ENCODE peak calls at places on chromosomes 7 and 10, in ten cellular contexts. R is A549, I is GM12865, M is HFF-Myc, K is cardiac fibroblast, A is astrocyte, W is fibroblast of lung, U is right lobe of liver, Q is right cardiac atrium, E is neuronal stem cell. B is an unnamed sample.

GRCh38 chr10:94878649-94879048 is 59.8 kb upstream of the CYP2C9 start:
- DNase-seq in R (no peak), I (no peak), M (no peak), K (no peak), A (no peak), W (no peak), U (no peak), Q (no peak), E (no peak), B (no peak)

GRCh38 chr7:104979167-104979841 is 34.7 kb upstream of the KMT2E start:
- DNase-seq in R (no peak), I (no peak), M (no peak), K (peak), A (peak), W (peak), U (no peak), Q (peak), E (peak), B (peak)

GRCh38 chr7:123615344-123615743 is 13.7 kb downstream of the ASB15 start:
- DNase-seq in R (no peak), I (no peak), M (no peak), K (peak), A (peak), W (peak), U (no peak), Q (no peak), E (no peak), B (no peak)

GRCh38 chr7:30247546-30248386 is 36.6 kb upstream of the ZNRF2 start:
- DNase-seq in R (no peak), I (no peak), M (no peak), K (no peak), A (no peak), W (no peak), U (no peak), Q (no peak), E (no peak), B (peak)

GRCh38 chr10:113454341-113455061 is 98.4 kb upstream of the HABP2 start:
- DNase-seq in R (peak), I (peak), M (no peak), K (peak), A (no peak), W (peak), U (peak), Q (peak), E (peak), B (peak)

GRCh38 chr7:76302299-76303056 is at the start of gene HSPB1:
- DNase-seq in R (peak), I (peak), M (no peak), K (peak), A (peak), W (peak), U (peak), Q (peak), E (peak), B (peak)

GRCh38 chr10:116602648-116603400 is 12.1 kb downstream of the PNLIPRP1 start:
- DNase-seq in R (no peak), I (no peak), M (no peak), K (no peak), A (no peak), W (no peak), U (no peak), Q (no peak), E (no peak), B (no peak)

GRCh38 chr7:40571796-40572195 is 437.0 kb downstream of the SUGCT start:
- DNase-seq in R (no peak), I (no peak), M (peak), K (peak), A (peak), W (peak), U (no peak), Q (no peak), E (no peak), B (no peak)

GRCh38 chr10:110372656-110373055 is 67.9 kb upstream of the SMNDC1 start:
- DNase-seq in R (peak), I (no peak), M (no peak), K (peak), A (peak), W (no peak), U (no peak), Q (no peak), E (no peak), B (no peak)

GRCh38 chr10:86413046-86413728 is 46.6 kb upstream of the GRID1 start:
- DNase-seq in R (no peak), I (peak), M (no peak), K (peak), A (peak), W (peak), U (no peak), Q (no peak), E (no peak), B (no peak)

GRCh38 chr10:122021421-122021820 is 32.5 kb downstream of the TACC2 start:
- DNase-seq in R (no peak), I (no peak), M (peak), K (no peak), A (no peak), W (peak), U (no peak), Q (no peak), E (no peak), B (no peak)

GRCh38 chr10:25015927-25016348 is at the start of gene ENKUR:
- DNase-seq in R (peak), I (peak), M (peak), K (peak), A (peak), W (peak), U (peak), Q (peak), E (peak), B (peak)

GRCh38 chr7:1966631-1967200 is 266.0 kb downstream of the MAD1L1 start:
- DNase-seq in R (no peak), I (no peak), M (no peak), K (no peak), A (no peak), W (no peak), U (no peak), Q (no peak), E (no peak), B (no peak)

GRCh38 chr7:77461246-77461645 is 45.1 kb upstream of the GSAP start:
- DNase-seq in R (no peak), I (no peak), M (no peak), K (no peak), A (no peak), W (no peak), U (no peak), Q (no peak), E (no peak), B (no peak)

GRCh38 chr10:13056461-13057077 is 43.4 kb upstream of the OPTN start:
- DNase-seq in R (peak), I (no peak), M (no peak), K (peak), A (no peak), W (peak), U (no peak), Q (no peak), E (no peak), B (no peak)

GRCh38 chr7:52254396-52255025 is 780.9 kb upstream of the POM121L12 start:
- DNase-seq in R (no peak), I (no peak), M (no peak), K (no peak), A (no peak), W (no peak), U (no peak), Q (no peak), E (no peak), B (peak)

GRCh38 chr7:151073990-151074389 is 6.6 kb downstream of the FASTK start:
- DNase-seq in R (no peak), I (no peak), M (no peak), K (no peak), A (no peak), W (no peak), U (no peak), Q (no peak), E (no peak), B (no peak)

GRCh38 chr10:129870042-129870757 is 93.9 kb downstream of the EBF3 start:
- DNase-seq in R (no peak), I (no peak), M (no peak), K (no peak), A (no peak), W (no peak), U (no peak), Q (no peak), E (no peak), B (no peak)

GRCh38 chr7:141333459-141333858 is 217.8 kb upstream of the AGK start:
- DNase-seq in R (no peak), I (no peak), M (no peak), K (no peak), A (no peak), W (no peak), U (no peak), Q (no peak), E (peak), B (peak)

GRCh38 chr10:124332426-124332825 is 86.3 kb downstream of the OAT start:
- DNase-seq in R (no peak), I (no peak), M (no peak), K (peak), A (peak), W (no peak), U (no peak), Q (no peak), E (no peak), B (no peak)

GRCh38 chr7:80309971-80310549 is 175.4 kb downstream of the GNAI1 start:
- DNase-seq in R (no peak), I (no peak), M (no peak), K (no peak), A (peak), W (no peak), U (no peak), Q (no peak), E (no peak), B (no peak)

GRCh38 chr7:95476072-95476845 is 9.5 kb upstream of the ASB4 start:
- DNase-seq in R (no peak), I (no peak), M (no peak), K (peak), A (no peak), W (peak), U (no peak), Q (no peak), E (no peak), B (no peak)

GRCh38 chr10:132841254-132841975 is 55.5 kb upstream of the NKX6-2 start:
- DNase-seq in R (no peak), I (no peak), M (no peak), K (no peak), A (no peak), W (no peak), U (no peak), Q (no peak), E (no peak), B (no peak)

GRCh38 chr7:55365103-55365679 is at the start of gene LANCL2:
- DNase-seq in R (peak), I (no peak), M (no peak), K (peak), A (peak), W (peak), U (peak), Q (peak), E (peak), B (peak)

GRCh38 chr7:101545441-101546190 is 83.5 kb downstream of the MYL10 start:
- DNase-seq in R (no peak), I (no peak), M (no peak), K (no peak), A (no peak), W (no peak), U (no peak), Q (no peak), E (no peak), B (no peak)

GRCh38 chr7:36884863-36885262 is 160.6 kb upstream of the AOAH start:
- DNase-seq in R (no peak), I (no peak), M (no peak), K (no peak), A (no peak), W (no peak), U (no peak), Q (no peak), E (no peak), B (no peak)

GRCh38 chr7:522071-522937 is 2.7 kb upstream of the PDGFA start:
- DNase-seq in R (no peak), I (peak), M (no peak), K (peak), A (peak), W (peak), U (peak), Q (peak), E (no peak), B (peak)

GRCh38 chr7:103445228-103446020 is 583 bp downstream of the SLC26A5 start:
- DNase-seq in R (no peak), I (no peak), M (no peak), K (peak), A (no peak), W (peak), U (no peak), Q (no peak), E (peak), B (peak)

GRCh38 chr7:80311313-80311712 is 176.7 kb downstream of the GNAI1 start:
- DNase-seq in R (no peak), I (no peak), M (no peak), K (no peak), A (no peak), W (no peak), U (no peak), Q (no peak), E (no peak), B (no peak)

GRCh38 chr7:149883452-149883861 is 9.7 kb downstream of the ATP6V0E2 start:
- DNase-seq in R (peak), I (peak), M (no peak), K (peak), A (no peak), W (peak), U (peak), Q (peak), E (peak), B (peak)

GRCh38 chr10:132562177-132562915 is 24.8 kb downstream of the INPP5A start:
- DNase-seq in R (no peak), I (no peak), M (no peak), K (no peak), A (no peak), W (no peak), U (no peak), Q (no peak), E (no peak), B (no peak)

GRCh38 chr10:64518456-64518855 is 997.3 kb downstream of the REEP3 start:
- DNase-seq in R (no peak), I (no peak), M (no peak), K (no peak), A (no peak), W (no peak), U (no peak), Q (no peak), E (no peak), B (no peak)

GRCh38 chr10:89280501-89280900 is 21.3 kb upstream of the IFIT2 start:
- DNase-seq in R (no peak), I (no peak), M (no peak), K (no peak), A (no peak), W (no peak), U (no peak), Q (no peak), E (no peak), B (no peak)

GRCh38 chr10:76467104-76467503 is 1035.7 kb downstream of the LRMDA start:
- DNase-seq in R (no peak), I (no peak), M (no peak), K (no peak), A (no peak), W (no peak), U (no peak), Q (no peak), E (no peak), B (no peak)

DNA sequence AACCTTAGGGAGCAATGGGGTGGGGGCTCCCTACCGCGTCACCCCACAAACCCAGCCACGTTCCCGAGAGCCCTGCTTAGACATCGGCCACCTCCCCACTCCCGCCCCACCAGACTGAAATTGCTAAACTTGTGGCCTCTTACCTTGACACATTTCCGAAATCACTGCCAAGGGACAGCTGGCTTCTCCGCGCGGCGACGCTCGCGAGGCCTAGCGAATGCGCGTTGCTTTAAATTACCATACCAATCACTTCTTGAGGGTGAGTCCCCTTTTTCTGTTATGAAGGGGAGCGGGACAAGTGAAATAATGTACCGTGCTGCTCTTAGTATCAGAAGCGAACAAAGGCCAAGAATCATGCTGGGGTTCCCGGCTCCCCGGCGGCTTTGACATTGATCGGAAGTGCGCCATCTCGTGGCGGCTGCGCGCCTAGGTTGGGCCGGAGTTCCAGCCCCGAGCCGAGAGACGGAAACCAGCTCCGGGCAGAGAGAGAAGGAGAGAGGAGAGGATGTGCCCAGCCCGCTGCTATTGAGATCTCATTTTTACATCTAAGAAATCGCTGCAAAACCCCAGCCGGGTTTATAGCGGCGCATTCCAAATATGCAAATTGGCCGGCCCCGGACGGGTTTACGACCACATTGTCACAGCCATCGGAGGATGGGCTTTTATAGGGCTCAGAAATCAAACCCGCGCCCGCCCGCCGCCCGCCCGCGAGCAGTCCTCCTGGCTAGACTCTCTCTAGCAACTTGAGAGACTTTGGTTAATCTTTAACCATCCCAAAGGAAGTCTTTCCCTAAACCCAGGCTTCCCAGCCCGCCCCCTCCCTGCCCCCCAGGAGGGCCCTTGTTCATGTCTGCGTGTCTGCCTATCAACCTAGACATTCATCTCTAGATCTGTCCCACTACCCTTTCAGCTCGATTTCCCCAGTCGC is 5.3 kb downstream of the HOXA11 start:
- DNase-seq in R (peak), I (peak), M (no peak), K (peak), A (no peak), W (peak), U (no peak), Q (peak), E (no peak), B (peak)
- H3K4me3 ChIP-seq in R (peak), I (no peak), M (peak), K (no peak), A (no peak), W (no peak), U (no peak), Q (peak), E (no peak), B (peak)

DNA sequence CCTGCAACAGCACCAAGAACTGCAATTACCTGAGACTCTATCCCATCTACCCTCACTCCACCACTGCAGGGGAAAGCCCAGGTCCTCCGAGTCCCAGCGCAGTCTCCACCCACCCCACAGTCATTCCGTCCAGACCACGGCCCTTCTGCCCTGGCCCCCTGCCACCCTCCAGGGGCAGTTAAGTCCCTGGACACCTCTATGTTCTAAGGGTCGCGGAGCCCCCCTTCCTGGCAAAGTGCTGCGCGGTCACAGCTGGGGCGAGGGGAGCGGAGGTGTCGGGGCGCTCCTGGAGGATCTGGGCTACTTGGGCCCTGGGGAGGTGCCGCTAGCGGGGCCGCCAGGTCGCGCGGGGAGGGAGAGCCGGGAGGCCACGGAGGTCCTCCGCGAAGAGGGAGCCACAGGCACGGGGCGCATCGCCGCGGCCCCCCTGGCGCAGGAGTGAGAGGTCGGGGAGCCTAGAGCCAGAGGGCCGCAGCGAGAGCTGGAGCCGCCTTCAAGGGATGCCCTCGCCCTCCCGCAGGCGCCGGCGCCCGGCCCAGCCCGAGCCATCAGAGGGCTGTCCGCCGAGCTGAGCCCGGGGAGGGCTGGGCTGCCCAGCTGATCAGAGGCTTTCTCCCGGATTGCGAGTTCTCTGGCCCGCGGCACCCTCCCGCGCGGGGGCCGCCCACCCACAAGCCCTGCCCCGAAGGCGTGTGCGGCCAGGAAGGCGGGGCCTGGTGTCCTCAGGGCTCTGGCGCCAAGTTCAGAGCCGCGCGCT is 4.2 kb upstream of the ANTXRL start:
- DNase-seq in R (peak), I (peak), M (no peak), K (peak), A (peak), W (peak), U (peak), Q (peak), E (peak), B (peak)
- H3K4me3 ChIP-seq in R (peak), I (peak), M (peak), K (peak), A (peak), W (no peak), U (peak), Q (peak), E (peak), B (peak)

GRCh38 chr7:51033722-51034530 is 251.2 kb upstream of the GRB10 start:
- DNase-seq in R (no peak), I (no peak), M (no peak), K (no peak), A (no peak), W (no peak), U (peak), Q (no peak), E (no peak), B (no peak)
- H3K4me3 ChIP-seq in R (no peak), I (no peak), M (no peak), K (no peak), A (peak), W (no peak), U (no peak), Q (no peak), E (no peak), B (no peak)

GRCh38 chr10:62636825-62637248 is 167.7 kb upstream of the ADO start:
- DNase-seq in R (no peak), I (peak), M (no peak), K (no peak), A (no peak), W (peak), U (no peak), Q (no peak), E (no peak), B (no peak)

GRCh38 chr10:62639139-62639538 is 165.4 kb upstream of the ADO start:
- DNase-seq in R (no peak), I (no peak), M (no peak), K (no peak), A (no peak), W (no peak), U (no peak), Q (no peak), E (no peak), B (no peak)

GRCh38 chr10:62635127-62635526 is 169.4 kb upstream of the ADO start:
- DNase-seq in R (no peak), I (no peak), M (no peak), K (no peak), A (peak), W (no peak), U (no peak), Q (no peak), E (no peak), B (no peak)

GRCh38 chr10:62638062-62638477 is 166.4 kb upstream of the ADO start:
- DNase-seq in R (no peak), I (peak), M (no peak), K (peak), A (peak), W (peak), U (no peak), Q (no peak), E (no peak), B (no peak)

DNA sequence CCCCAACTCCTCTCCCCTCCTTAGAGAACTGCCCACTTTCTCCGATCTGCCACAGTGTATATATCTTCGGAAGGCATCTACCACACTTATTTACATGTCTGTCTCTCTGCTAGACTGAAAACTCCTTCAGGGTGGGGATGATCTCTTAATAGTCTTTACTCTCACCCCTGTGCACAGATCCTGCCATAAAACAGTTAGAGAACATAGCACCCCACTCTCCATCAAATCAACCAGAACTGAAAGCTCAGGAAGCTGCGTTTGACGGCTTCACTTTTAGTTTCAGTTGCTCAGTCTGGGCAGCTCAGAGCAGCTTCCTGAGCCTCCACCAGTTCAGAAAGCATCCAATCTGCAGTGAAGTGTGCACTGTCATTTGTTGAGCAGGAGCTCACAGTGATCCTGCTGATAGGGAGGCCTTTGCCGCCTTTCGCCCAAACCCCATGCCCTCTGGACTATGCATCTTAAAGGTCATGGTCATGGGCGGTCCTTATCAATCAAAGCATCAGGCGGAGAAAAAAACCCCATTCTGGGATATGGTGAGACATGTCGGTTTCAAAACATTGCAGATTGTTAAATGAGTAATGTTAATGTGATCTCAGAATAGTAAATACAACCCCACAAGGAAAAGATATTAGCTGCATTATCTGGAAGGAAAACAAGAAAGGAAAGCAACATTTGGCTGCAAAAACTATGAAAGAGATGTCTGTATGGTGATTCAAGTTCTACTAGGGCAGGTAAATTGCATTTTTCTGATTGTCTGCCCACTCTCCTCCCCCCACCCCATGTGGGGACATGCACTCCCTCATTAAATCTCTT is 167.1 kb upstream of the ADO start:
- DNase-seq in R (no peak), I (peak), M (no peak), K (peak), A (peak), W (peak), U (no peak), Q (no peak), E (no peak), B (no peak)
- H3K4me3 ChIP-seq in R (no peak), I (peak), M (no peak), K (peak), A (no peak), W (peak), U (no peak), Q (peak), E (no peak), B (no peak)